ENCODE peak calls at places on chromosomes 1 and 21, in nine cellular contexts. D is NCI-H2171; Q is NCI-H146; P is PC-3; Y is LoVo; J is effector memory CD4-positive, alpha-beta T cell; H is smooth muscle cell of the brain vasculature; B is non-pigmented ciliary epithelial cell; W is activated T-cell treated with anti-CD3 and anti-CD28 coated beads, Interleukin-2, amount 50 U/mL, for 72 hours. X is an unnamed sample.

GRCh38 chr1:229240532-229240931 is 30.4 kb upstream of the RAB4A start:
- DNase-seq in D (no peak), Q (peak), P (no peak), Y (no peak), J (no peak), H (no peak), B (no peak), W (no peak), X (no peak)

GRCh38 chr1:21623411-21623961 is 45.7 kb downstream of the RAP1GAP start:
- DNase-seq in D (peak), Q (peak), P (peak), Y (no peak), J (no peak), H (no peak), B (no peak), W (no peak), X (no peak)

GRCh38 chr21:42129300-42130266 is 58.5 kb downstream of the UMODL1 start:
- DNase-seq in D (no peak), Q (no peak), P (no peak), Y (no peak), J (no peak), H (no peak), B (no peak), W (no peak), X (no peak)

GRCh38 chr1:18926315-18927081 is 24.1 kb upstream of the ALDH4A1 start:
- DNase-seq in D (no peak), Q (no peak), P (peak), Y (no peak), J (peak), H (no peak), B (peak), W (peak), X (no peak)

GRCh38 chr21:42463861-42464515 is 32.0 kb downstream of the RSPH1 start:
- DNase-seq in D (no peak), Q (no peak), P (peak), Y (peak), J (peak), H (no peak), B (no peak), W (peak), X (no peak)

GRCh38 chr1:115098979-115099692 is 9.8 kb upstream of the TSPAN2 start:
- DNase-seq in D (no peak), Q (peak), P (peak), Y (peak), J (peak), H (no peak), B (no peak), W (peak), X (no peak)

GRCh38 chr1:207935166-207935583 is 24.2 kb upstream of the CD34 start:
- DNase-seq in D (no peak), Q (no peak), P (no peak), Y (no peak), J (no peak), H (no peak), B (no peak), W (no peak), X (no peak)

GRCh38 chr1:246092136-246092535 is 414.9 kb downstream of the SMYD3 start:
- DNase-seq in D (no peak), Q (no peak), P (no peak), Y (no peak), J (no peak), H (no peak), B (no peak), W (no peak), X (no peak)

GRCh38 chr1:108704501-108704900 is 8.2 kb upstream of the FNDC7 start:
- DNase-seq in D (no peak), Q (no peak), P (peak), Y (peak), J (no peak), H (no peak), B (no peak), W (no peak), X (no peak)

GRCh38 chr1:203129501-203130231 is 2.1 kb downstream of the ADORA1 start:
- DNase-seq in D (no peak), Q (no peak), P (no peak), Y (no peak), J (no peak), H (no peak), B (no peak), W (no peak), X (peak)

GRCh38 chr1:31545927-31546540 is 30.3 kb upstream of the TINAGL1 start:
- DNase-seq in D (no peak), Q (no peak), P (no peak), Y (no peak), J (no peak), H (no peak), B (no peak), W (no peak), X (no peak)

GRCh38 chr1:218090459-218090858 is 194.6 kb upstream of the RRP15 start:
- DNase-seq in D (no peak), Q (no peak), P (no peak), Y (no peak), J (no peak), H (no peak), B (no peak), W (no peak), X (no peak)